ENCODE peak calls at places on chromosomes 13 and 19, in ten cellular contexts. C, D, L, T, R, S, J, Y, I and F are unnamed samples.

GRCh38 chr13:71316964-71317363 is 550.0 kb downstream of the DACH1 start:
- DNase-seq in C (no peak), D (peak; percentile 9), L (no peak), T (no peak), R (no peak), S (no peak), J (no peak), Y (no peak), I (no peak), F (no peak)

GRCh38 chr13:79432992-79433391 is 26.9 kb upstream of the RBM26 start:
- DNase-seq in C (no peak), D (no peak), L (no peak), T (no peak), R (no peak), S (no peak), J (no peak), Y (no peak), I (no peak), F (no peak)

GRCh38 chr13:95100525-95101121 is 200.6 kb downstream of the ABCC4 start:
- DNase-seq in C (no peak), D (no peak), L (no peak), T (peak; percentile 73), R (no peak), S (no peak), J (no peak), Y (peak; percentile 38), I (no peak), F (no peak)

GRCh38 chr13:20161275-20161950 is 561 bp upstream of the GJA3 start:
- DNase-seq in C (no peak), D (peak; percentile 32), L (peak; percentile 8), T (no peak), R (peak; percentile 39), S (no peak), J (no peak), Y (no peak), I (peak; percentile 59), F (no peak)

GRCh38 chr19:3459322-3459881 is 20.9 kb downstream of the SMIM24 start:
- DNase-seq in C (peak; percentile 36), D (peak; percentile 85), L (peak; percentile 96), T (peak; percentile 41), R (peak; percentile 63), S (peak; percentile 79), J (peak; percentile 94), Y (peak; percentile 96), I (no peak), F (no peak)

GRCh38 chr19:38717855-38718254 is 26.4 kb downstream of the CAPN12 start:
- DNase-seq in C (no peak), D (no peak), L (no peak), T (no peak), R (no peak), S (no peak), J (no peak), Y (no peak), I (no peak), F (no peak)

GRCh38 chr19:48565090-48565489 is 13.1 kb downstream of the SULT2B1 start:
- DNase-seq in C (no peak), D (peak; percentile 74), L (peak; percentile 40), T (no peak), R (no peak), S (no peak), J (no peak), Y (peak; percentile 35), I (no peak), F (no peak)

GRCh38 chr13:38394777-38395504 is 45.3 kb downstream of the UFM1 start:
- DNase-seq in C (no peak), D (peak; percentile 31), L (no peak), T (no peak), R (no peak), S (no peak), J (no peak), Y (no peak), I (no peak), F (no peak)

GRCh38 chr13:69737129-69737935 is 370.3 kb upstream of the ATXN8OS start:
- DNase-seq in C (no peak), D (no peak), L (no peak), T (no peak), R (no peak), S (no peak), J (no peak), Y (no peak), I (no peak), F (no peak)

GRCh38 chr19:12611361-12611699 is 610 bp downstream of the ZNF791 start:
- DNase-seq in C (no peak), D (peak; percentile 89), L (peak; percentile 79), T (peak; percentile 78), R (peak; percentile 77), S (peak; percentile 67), J (peak; percentile 86), Y (peak; percentile 80), I (no peak), F (no peak)

GRCh38 chr19:9586764-9587163 is 2.5 kb upstream of the ZNF121 start:
- DNase-seq in C (no peak), D (peak; percentile 80), L (peak; percentile 75), T (peak; percentile 45), R (peak; percentile 85), S (peak; percentile 57), J (peak; percentile 47), Y (peak; percentile 75), I (peak; percentile 84), F (peak; percentile 47)

GRCh38 chr19:14089412-14089661 is 1.2 kb downstream of the SAMD1 start:
- DNase-seq in C (no peak), D (peak; percentile 34), L (peak; percentile 33), T (no peak), R (no peak), S (no peak), J (no peak), Y (peak; percentile 43), I (no peak), F (no peak)

DNA sequence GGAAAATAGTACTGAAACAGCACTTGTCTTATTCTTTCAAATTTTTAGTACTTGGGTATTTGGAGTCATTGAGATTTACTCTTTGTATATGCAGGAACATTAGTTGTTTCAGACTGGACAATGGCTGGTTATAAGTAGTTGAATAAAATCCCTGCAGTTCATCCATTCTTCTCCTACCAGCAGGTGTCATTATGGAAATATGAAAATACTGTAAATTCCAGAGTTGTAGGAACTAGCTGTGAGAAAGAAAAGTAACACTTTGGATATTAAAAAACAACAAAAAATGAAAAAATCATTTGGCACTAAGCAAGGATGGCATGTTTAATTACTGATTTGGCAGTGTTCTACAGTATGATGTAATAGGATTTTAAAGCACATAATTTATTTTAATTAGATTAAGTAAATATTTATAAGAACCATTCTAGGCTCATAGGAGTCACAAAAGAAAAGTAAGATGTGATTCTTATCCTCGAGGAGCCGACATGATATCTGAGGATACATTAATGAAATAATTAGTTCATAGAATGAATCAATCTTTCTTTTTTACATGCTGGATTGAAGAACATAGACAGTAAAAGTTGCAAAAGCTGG is 155.3 kb downstream of the KCNRG start:
- DNase-seq in C (no peak), D (no peak), L (peak; percentile 53), T (peak; percentile 26), R (no peak), S (no peak), J (no peak), Y (peak; percentile 62), I (no peak), F (no peak)
- TF ChIP-seq CTCF in C (peak; percentile 24), D (peak; percentile 31), L (peak; percentile 46), T (peak; percentile 33), R (no peak), S (peak; percentile 36), J (no peak), Y (peak; percentile 44), I (no peak), F (no peak)

DNA sequence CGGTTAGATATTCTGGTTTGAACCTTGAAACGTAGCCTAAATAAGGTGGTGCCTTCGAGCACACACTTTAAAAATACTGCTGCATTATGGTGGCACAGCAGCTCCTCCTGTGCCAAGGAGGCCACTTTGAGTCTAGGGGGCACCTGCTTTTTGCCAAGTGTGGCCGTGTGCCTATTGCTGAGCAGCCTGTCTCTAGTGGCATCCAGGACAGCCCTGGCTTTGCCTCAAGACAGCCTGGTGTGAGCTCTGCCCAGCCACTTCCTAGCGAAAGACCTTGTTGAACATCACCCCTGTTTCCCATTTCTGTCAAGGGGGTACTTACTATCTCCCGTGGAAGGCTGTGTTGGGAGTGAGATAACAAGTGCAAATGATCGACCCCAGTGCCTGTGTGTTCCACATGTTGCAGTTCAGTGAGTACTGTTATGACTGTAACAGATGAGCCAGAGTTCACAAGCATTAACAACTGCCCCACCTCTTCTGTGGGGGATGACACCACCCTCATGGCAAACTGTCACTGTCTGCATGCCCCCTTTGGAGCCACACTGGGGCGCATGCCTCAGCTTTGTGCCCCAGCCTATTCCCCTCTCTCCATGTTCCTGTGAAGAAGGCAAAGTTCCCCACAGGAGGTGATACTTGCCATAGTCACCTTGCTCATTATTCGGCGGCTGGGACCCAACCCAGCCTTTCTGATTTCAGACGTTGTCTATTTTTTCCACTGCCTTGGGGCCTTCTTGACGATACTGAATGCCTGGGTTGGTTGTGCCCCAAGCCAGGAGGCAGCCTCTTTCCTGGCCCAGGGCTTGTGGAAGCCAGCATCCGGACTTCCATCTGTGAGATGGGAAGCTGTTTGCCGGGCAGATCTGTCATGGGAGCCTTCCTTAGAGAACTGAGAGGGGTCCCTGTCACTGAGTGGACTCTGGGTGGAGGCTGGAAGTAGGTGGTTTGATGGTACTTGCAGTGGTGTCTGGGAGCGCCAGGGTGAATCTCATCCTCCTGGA is 5.4 kb downstream of the GATAD2A start:
- DNase-seq in C (no peak), D (no peak), L (no peak), T (no peak), R (no peak), S (no peak), J (no peak), Y (no peak), I (peak; percentile 25), F (no peak)
- TF ChIP-seq CTCF in C (no peak), D (no peak), L (no peak), T (no peak), R (no peak), S (no peak), J (no peak), Y (no peak), I (no peak), F (no peak)

DNA sequence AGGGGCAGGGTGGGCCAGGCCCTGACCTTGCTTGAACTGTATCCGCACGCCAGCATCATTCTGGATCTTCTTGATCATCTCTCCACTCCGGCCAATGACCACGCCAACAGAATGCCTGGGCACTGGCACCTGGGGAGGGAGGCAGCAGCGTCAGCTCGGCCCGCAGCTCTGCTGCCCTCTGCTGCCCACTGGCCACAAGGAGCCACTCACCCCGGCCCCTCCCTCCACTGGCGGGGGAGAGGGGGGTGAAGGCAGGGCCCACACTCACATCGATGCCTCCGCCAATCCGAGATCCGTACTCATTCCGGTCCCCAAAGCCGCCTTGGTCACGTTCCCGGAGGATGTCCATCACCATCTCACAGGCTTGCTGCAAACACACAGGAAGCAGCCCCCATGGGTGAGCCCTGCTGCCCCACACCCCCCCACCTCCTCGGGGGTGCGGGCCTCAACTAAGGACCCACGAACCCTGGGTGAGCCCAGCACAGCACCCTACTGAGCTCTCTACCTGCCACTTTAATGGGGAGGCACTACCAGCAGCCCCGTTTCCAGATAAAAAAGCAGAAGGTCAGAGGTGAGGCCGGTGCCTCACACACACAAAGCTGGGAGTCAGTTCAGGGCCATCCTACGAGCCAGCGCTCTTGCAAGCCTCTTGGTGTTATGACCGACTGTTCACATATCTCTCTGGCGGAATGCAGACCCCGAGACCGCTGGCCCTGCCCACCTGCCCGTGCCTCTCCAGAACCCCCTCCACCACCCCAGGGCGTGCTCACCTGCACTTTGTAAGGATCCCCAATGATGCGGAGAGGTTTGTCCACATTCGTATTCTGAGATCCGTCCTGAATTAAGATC is 6.7 kb downstream of the KHSRP start:
- DNase-seq in C (peak; percentile 56), D (no peak), L (peak; percentile 37), T (no peak), R (no peak), S (no peak), J (no peak), Y (peak; percentile 46), I (no peak), F (no peak)
- TF ChIP-seq CTCF in C (peak; percentile 52), D (peak; percentile 40), L (peak; percentile 49), T (peak; percentile 28), R (no peak), S (peak; percentile 21), J (peak; percentile 22), Y (peak; percentile 42), I (no peak), F (no peak)

GRCh38 chr13:102100234-102100633 is 301.6 kb downstream of the FGF14 start:
- DNase-seq in C (no peak), D (no peak), L (no peak), T (no peak), R (no peak), S (no peak), J (no peak), Y (no peak), I (no peak), F (no peak)
- TF ChIP-seq CTCF in C (no peak), D (no peak), L (no peak), T (no peak), R (no peak), S (no peak), J (no peak), Y (no peak), I (no peak), F (no peak)